ENCODE peak calls at places on chromosomes 12 and 14, in six cellular contexts. Z is H54, E is HCT116, M is IMR-90, X is testis, Q is ovary. J is an unnamed sample.

GRCh38 chr14:34498684-34499412 is 36.8 kb upstream of the SPTSSA start:
- DNase-seq in Q (no peak), Z (no peak), M (peak), E (peak), X (peak), J (no peak)

GRCh38 chr12:52147983-52148540 is 43.8 kb downstream of the KRT80 start:
- DNase-seq in M (no peak), X (no peak), Z (no peak), Q (no peak), E (no peak), J (peak)

GRCh38 chr14:67232066-67232465 is 9.2 kb upstream of the PALS1 start:
- DNase-seq in Z (no peak), M (no peak), Q (no peak), E (no peak), X (no peak), J (no peak)

GRCh38 chr14:93880025-93880820 is 46.9 kb upstream of the FAM181A start:
- DNase-seq in Q (no peak), E (no peak), Z (no peak), M (no peak), X (no peak), J (no peak)

GRCh38 chr12:15152456-15152855 is 68.8 kb downstream of the RERG start:
- DNase-seq in Q (no peak), Z (no peak), E (no peak), X (peak), M (no peak), J (no peak)

GRCh38 chr12:10179871-10180270 is 1.0 kb downstream of the TMEM52B start:
- DNase-seq in X (no peak), M (peak), Z (peak), Q (no peak), E (no peak), J (no peak)

GRCh38 chr12:6868211-6869048 is 1.1 kb downstream of the TPI1 start:
- DNase-seq in M (peak), X (no peak), Z (no peak), E (no peak), Q (no peak), J (no peak)

GRCh38 chr12:49187184-49187583 is 1.7 kb downstream of the TUBA1A start:
- DNase-seq in E (no peak), Q (peak), X (peak), M (peak), Z (no peak), J (no peak)

GRCh38 chr14:75702606-75703261 is 41.7 kb downstream of the TTLL5 start:
- DNase-seq in M (peak), E (no peak), Z (no peak), X (no peak), Q (no peak), J (no peak)

GRCh38 chr14:49582211-49582977 is 3.8 kb downstream of the RPS29 start:
- DNase-seq in M (no peak), Q (no peak), E (no peak), X (no peak), Z (no peak), J (no peak)
- TF ChIP-seq POLR2A in M (no peak), Q (no peak), E (peak), X (no peak), Z (no peak), J (no peak)

GRCh38 chr12:67647547-67648305 is 819 bp upstream of the DYRK2 start:
- DNase-seq in M (peak), X (peak), E (peak), Z (peak), Q (peak), J (peak)

GRCh38 chr12:67650127-67650495 is 1.6 kb downstream of the DYRK2 start:
- DNase-seq in E (no peak), M (no peak), Z (peak), X (peak), Q (peak), J (peak)

GRCh38 chr12:67647251-67647546 is 1.3 kb upstream of the DYRK2 start:
- DNase-seq in X (no peak), Q (no peak), Z (no peak), E (no peak), M (no peak), J (no peak)

GRCh38 chr12:67649165-67650126 is 901 bp downstream of the DYRK2 start:
- DNase-seq in Q (peak), M (no peak), E (no peak), X (peak), Z (peak), J (peak)

GRCh38 chr12:67648306-67649164 is at the start of gene DYRK2:
- DNase-seq in X (peak), M (peak), E (peak), Q (peak), Z (peak), J (peak)
- TF ChIP-seq POLR2A in X (peak), M (peak), E (peak), Q (peak), Z (peak), J (peak)

GRCh38 chr14:103915616-103916015 is 12.6 kb upstream of the TDRD9 start:
- DNase-seq in E (no peak), X (no peak), Q (no peak), M (no peak), Z (no peak), J (peak)

GRCh38 chr14:103925316-103925715 is 2.9 kb upstream of the TDRD9 start:
- DNase-seq in Q (no peak), X (no peak), Z (no peak), E (no peak), M (no peak), J (no peak)

GRCh38 chr14:103916636-103917262 is 11.5 kb upstream of the TDRD9 start:
- DNase-seq in Z (no peak), X (no peak), Q (no peak), M (no peak), E (no peak), J (peak)

GRCh38 chr14:103923863-103924262 is 4.4 kb upstream of the TDRD9 start:
- DNase-seq in Z (no peak), M (no peak), Q (no peak), E (no peak), X (no peak), J (no peak)

GRCh38 chr14:103920981-103921854 is 7.0 kb upstream of the TDRD9 start:
- DNase-seq in M (peak), E (peak), X (peak), Z (peak), Q (peak), J (peak)
- TF ChIP-seq POLR2A in M (peak), E (peak), X (no peak), Z (peak), Q (peak), J (no peak)

DNA sequence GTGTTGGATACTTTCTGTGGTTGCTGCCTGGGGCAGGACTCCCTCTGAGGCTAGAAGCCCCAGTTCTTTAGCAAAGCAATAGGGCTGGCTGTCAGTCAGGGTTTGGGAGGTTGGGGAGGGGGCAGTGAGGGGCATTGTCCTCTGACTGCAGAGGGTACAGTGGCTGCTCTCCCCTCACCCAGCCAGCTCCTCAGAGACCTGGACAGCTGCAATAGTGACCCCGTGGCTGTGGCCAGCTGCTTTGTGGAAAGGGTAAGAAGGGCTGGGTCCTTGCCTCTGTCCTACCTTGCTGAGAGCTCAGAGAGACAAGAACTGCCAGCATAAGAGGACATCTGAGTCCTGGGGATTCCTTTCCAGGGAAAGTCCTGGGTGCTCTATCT is 25.8 kb downstream of the PLEKHG3 start:
- DNase-seq in Q (peak), E (no peak), M (no peak), Z (no peak), X (no peak), J (peak)
- TF ChIP-seq POLR2A in Q (no peak), E (no peak), M (no peak), Z (no peak), X (no peak), J (no peak)

DNA sequence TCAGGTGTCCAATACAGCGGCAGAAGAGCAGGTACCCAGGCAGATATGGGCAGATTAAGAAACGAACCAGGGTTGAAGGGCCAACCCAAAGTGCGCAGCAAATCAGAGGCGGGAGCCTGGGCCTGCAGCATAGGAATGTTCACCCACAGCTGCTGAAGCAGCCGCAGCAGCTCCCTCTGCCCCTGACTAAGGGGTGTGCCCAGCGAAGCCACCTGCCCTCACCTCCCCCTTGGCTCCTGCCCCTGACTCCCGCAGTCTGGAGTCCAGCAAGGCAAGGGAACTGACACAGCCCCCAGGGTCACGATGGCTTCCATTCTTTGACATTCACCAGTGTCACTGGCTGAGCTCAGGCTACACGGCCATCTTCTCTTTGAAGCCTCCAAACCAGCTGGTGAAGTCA is 27.3 kb upstream of the ZFP36L1 start:
- DNase-seq in X (no peak), E (no peak), Q (no peak), M (no peak), Z (no peak), J (no peak)
- TF ChIP-seq POLR2A in X (no peak), E (no peak), Q (no peak), M (no peak), Z (no peak), J (no peak)

DNA sequence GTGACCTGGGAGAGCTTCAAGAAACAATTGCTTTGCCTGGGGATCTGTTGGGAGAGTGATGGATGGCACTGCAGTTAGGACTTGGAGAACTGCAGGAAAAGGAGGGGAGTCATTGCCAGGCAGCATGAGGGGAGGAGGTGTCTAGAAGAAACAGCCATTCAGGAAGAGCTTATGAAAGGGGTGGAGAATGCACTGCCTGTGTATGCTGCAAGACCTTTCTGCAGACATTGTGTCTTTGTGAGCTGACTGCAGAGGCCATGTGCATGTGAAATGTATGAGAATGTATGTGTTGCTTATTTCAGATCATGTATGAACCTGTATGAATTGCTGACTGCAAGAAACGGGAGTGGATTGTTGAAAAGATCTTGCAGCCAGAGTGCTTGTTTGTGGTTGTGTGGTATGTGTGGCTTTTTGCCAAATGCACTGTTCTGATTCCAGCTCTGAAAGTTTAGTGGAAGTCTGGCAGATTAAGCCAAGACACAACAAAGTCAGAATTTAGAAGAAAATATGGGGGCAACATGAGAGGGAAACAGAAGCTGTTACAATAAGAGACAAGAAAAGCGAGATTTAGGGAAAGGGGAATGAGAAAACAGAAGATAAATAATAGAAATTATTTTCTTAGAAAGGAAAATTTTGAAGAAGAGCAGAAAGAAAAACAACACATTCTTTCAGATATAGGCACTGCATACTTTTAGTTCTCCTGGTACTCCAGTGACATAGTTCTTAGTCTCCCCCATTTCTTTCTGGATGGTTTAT is 9.8 kb upstream of the RIMKLB start:
- DNase-seq in Z (peak), Q (peak), E (peak), X (peak), M (peak), J (no peak)
- TF ChIP-seq POLR2A in Z (no peak), Q (no peak), E (no peak), X (no peak), M (no peak), J (no peak)

DNA sequence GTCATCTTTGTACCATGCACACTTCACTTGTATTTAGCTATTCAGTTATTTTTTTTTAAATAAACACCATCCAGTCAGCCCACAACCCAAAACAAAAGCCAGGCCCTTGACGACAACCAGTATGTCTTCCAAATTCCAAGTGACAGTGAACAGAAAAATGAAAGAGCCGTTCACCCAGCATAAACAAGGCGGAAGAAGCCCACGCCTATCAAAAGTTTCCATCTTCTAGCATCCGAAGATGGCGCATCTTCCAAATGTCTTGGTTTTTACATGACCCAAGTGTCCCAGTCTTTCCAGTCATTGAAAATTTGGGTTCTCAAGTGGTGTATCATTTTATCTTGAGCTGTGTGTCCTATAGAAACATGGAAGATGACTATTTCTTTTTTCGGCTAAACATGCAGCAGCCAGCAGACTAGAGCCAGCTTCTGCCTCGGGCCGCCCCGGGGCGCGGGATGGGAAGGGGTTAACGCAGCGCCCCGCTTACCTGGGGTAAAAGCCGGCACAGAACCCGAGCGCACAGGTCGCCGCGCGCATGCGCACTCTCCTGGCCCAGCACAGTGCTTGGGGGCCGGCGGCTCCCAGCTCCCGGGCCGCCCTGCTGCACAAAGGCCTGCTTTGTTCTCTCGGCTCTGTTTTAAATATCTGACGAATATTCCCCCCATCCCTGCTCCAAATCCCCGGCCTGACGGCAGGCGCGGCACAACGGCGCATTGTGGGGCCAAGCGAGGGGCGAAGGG is 164.8 kb downstream of the ZFP36L1 start:
- DNase-seq in E (peak), M (no peak), X (peak), Z (no peak), Q (no peak), J (peak)
- TF ChIP-seq POLR2A in E (no peak), M (no peak), X (no peak), Z (no peak), Q (no peak), J (no peak)

DNA sequence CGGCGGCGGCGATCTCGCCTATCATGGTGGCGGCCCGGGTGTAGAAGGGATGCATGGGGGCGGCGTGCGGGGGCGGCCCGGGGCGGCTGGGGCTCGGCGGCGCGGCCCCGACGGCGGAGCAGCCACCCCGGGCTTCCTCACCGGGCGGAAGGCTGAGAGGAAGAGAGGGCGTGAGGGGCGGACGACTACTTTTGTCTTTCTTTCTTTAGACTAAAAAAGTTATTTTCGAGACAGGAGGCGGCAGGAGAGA is 240 bp downstream of the BTG1 start:
- DNase-seq in E (no peak), M (no peak), X (no peak), Z (no peak), Q (no peak), J (no peak)
- TF ChIP-seq POLR2A in E (no peak), M (no peak), X (no peak), Z (no peak), Q (no peak), J (no peak)

DNA sequence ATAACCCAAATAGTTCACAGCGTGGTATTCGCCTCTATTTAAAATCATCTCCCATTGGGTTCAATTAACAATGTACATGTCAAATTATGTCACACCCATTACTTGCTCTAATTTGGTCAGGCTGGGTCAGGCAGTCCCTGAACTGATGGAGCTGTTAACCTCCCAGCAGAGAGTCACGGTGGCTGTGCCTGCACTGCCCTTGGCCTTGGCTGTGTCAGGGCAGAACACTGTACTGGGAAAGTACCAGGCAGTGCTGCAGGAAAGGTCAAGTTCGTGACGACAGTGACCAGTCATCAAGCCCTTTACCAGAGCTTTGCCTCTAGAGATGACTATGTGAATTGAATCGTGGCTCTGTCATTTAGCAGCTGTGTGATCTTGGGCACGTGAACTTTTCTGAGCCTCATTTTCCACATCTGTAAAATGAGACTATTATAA is 100.0 kb downstream of the ARF6 start:
- DNase-seq in Q (no peak), M (peak), E (no peak), Z (no peak), X (peak), J (peak)
- TF ChIP-seq POLR2A in Q (no peak), M (no peak), E (no peak), Z (no peak), X (no peak), J (no peak)

DNA sequence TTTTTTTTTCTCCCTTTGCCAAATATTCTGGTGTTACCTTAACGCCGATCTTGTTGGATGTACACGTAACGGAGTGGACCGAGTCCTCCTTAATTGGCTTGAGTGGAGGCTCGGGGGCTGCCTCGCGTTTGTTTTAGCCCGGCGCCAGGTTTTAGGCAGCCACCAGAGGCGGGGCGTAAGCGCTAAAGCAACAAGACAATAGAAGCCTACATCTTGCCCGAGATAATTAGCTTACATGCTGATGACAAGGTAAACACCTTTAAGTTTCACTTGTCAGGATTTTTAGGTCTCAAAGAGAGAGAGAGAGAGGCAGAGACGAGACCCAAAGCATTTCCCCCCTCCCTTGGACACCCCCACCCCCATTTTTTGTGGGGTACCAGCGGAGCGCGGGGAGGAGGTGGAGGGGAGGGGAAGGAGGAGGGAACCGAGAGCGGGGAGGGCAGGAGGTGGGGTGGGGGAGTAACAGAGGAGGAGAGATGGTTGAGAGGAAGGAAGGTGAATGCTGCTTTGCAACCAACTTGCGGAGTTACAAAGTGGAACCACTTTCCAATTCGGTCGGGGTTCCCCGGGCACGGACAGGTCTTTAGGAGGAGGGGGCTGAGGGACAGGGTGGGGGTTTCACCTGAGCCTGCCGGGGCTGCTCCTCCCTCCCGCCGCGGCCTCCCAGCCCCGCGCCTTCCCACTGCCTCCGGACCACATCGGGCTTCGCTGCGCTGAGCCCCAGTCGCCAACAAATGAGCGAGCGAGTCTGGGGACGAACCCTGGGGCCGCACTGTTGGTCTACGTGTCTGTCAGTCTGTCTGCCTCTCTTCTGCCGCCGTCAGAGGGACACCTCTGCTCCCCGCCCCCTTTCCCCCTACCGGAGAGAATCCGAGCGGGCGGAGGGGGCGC is at the start of gene NKX2-1:
- DNase-seq in Z (no peak), E (no peak), X (no peak), M (no peak), Q (no peak), J (no peak)
- TF ChIP-seq POLR2A in Z (no peak), E (no peak), X (no peak), M (no peak), Q (no peak), J (no peak)